ENCODE peak calls at places on chromosome 18, in four cellular contexts. Y is IMR-90, M is mesendoderm, A is H1. N is an unnamed sample.
A peak's percentile ranks its signal among the peaks of the same experiment; 100 is the strongest.

GRCh38 chr18:11323359-11323819 is 174.0 kb upstream of the PIEZO2 start:
- DNase-seq in Y (peak; percentile 72), M (peak; percentile 90), A (no peak), N (no peak)

GRCh38 chr18:56431551-56431950 is 206.8 kb downstream of the TXNL1 start:
- DNase-seq in Y (peak; percentile 4), M (no peak), A (no peak), N (no peak)

GRCh38 chr18:52451252-52451651 is 111.3 kb downstream of the DCC start:
- DNase-seq in Y (no peak), M (peak; percentile 37), A (no peak), N (no peak)

GRCh38 chr18:48545690-48546365 is 7.0 kb downstream of the CTIF start:
- DNase-seq in Y (peak; percentile 90), M (peak; percentile 96), A (peak; percentile 62), N (peak; percentile 92)

GRCh38 chr18:33578371-33579146 is 540 bp downstream of the ASXL3 start:
- DNase-seq in Y (no peak), M (peak; percentile 10), A (peak; percentile 58), N (peak; percentile 30)

GRCh38 chr18:21112543-21113105 is 1.0 kb upstream of the ROCK1 start:
- DNase-seq in Y (peak; percentile 32), M (peak; percentile 22), A (no peak), N (no peak)

GRCh38 chr18:10354241-10354811 is 100.1 kb upstream of the APCDD1 start:
- DNase-seq in Y (peak; percentile 7), M (no peak), A (no peak), N (no peak)

GRCh38 chr18:56256659-56257058 is 381.7 kb downstream of the TXNL1 start:
- DNase-seq in Y (no peak), M (no peak), A (no peak), N (no peak)

GRCh38 chr18:35661483-35662146 is 80.1 kb downstream of the GALNT1 start:
- DNase-seq in Y (no peak), M (peak; percentile 24), A (no peak), N (no peak)

GRCh38 chr18:69401475-69402218 is 959 bp downstream of the DOK6 start:
- DNase-seq in Y (peak; percentile 8), M (peak; percentile 37), A (peak; percentile 54), N (peak; percentile 35)

GRCh38 chr18:72444756-72445155 is 99.4 kb downstream of the CBLN2 start:
- DNase-seq in Y (no peak), M (no peak), A (no peak), N (peak; percentile 56)

DNA sequence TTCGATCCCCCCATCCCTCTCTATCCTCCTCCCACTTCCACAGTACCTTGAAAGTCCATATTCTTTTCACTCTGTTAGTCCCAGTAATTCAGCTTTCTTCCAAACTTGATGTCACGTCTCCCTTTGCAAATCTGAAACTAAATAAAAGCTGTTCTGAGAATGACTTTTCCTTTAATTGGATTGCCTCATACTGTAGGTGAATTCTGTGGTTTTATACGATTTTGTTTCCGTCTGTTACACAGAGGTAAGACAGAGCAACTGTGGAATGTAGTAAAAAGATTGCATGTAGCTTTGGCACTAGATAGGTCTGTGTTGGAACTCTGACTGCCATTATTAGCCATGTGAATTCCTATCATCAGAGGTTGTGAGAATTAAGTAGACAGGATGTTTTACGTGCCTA is 25.9 kb downstream of the MALT1 start:
- DNase-seq in Y (no peak), M (no peak), A (no peak), N (no peak)
- H3K56ac ChIP-seq in Y (no peak overlapping the region), M (no peak overlapping the region), A (no peak overlapping the region), N (no peak overlapping the region)

DNA sequence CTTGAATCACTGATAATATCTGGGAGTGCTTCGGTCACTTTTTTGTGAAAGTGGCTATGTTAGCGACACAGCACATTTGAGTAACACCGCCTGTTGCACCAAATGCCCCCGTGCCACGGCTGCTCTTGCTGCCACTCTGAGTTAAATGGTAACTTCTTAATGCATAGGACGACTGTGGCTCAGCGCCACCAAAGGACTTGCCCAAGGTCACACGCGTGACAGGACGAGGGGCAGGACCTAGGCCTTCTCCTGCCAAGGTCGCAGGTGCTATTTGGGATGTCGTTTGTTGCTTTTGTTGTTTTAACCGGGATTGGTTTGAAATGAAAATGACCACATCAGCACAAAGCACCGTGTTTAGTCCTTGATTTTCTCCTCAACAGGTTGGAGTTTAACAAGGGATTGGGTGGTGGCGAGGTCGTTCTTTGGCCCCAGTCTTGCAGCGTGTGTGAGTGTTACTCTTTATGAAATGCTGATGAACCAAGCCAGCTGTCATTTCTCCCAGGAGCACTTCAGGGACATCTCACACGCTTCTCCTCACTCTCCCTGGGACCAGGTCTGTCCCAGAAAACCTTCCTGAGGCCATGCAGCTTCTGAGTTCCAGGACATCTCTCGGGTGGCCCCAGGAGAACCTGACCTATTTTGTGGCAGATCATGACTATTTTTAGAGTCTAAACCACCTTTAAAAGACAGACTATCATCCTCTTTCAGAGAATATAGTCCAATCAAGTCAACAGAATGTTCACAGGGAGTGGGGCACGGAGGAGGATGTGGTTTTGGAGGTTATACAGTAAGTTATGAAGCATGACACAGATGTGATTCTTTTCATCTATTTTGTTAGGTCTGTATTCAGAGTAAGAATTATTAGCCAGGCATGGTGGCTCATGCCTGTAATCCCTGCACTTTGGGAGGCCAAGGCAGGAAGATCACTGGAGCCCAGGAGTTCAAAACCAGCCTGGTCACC is 49.9 kb downstream of the MTCL1 start:
- DNase-seq in Y (peak; percentile 89), M (no peak), A (no peak), N (no peak)
- H3K4ac ChIP-seq in Y (peak overlapping the region; percentile 88), M (no peak overlapping the region), A (no peak overlapping the region), N (no peak overlapping the region)

GRCh38 chr18:60245096-60245495 is 127.5 kb downstream of the MC4R start:
- DNase-seq in Y (no peak), M (no peak), A (no peak), N (no peak)
- H3K56ac ChIP-seq in Y (no peak overlapping the region), M (no peak overlapping the region), A (no peak overlapping the region), N (no peak overlapping the region)

DNA sequence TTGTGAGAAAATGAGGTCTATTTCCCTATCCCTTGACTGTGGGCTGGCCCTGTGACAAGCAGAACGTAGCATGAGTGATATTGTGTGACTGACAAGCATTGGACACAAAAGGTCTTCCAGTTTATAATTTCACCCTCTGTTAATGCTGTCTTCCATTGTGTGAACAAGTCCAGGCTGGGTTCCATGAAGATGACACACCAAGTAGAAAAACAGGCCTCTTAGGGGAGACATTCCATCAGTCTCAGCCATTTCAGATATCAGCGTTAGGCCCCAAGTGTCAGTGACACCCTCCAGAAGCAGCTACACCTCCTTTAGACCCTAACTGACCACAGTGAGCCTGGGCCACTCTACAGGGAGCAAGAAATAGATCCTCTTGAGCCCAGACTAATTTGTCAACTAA is 511.3 kb downstream of the FBXO15 start:
- DNase-seq in Y (peak; percentile 38), M (peak; percentile 20), A (no peak), N (no peak)
- H3K4ac ChIP-seq in Y (peak overlapping the region; percentile 72), M (no peak overlapping the region), A (no peak overlapping the region), N (no peak overlapping the region)

GRCh38 chr18:23849141-23849540 is 159.9 kb downstream of the LAMA3 start:
- DNase-seq in Y (no peak), M (no peak), A (no peak), N (no peak)

GRCh38 chr18:23847321-23847986 is 158.2 kb downstream of the LAMA3 start:
- DNase-seq in Y (no peak), M (no peak), A (no peak), N (no peak)

GRCh38 chr18:23852236-23853045 is 162.1 kb upstream of the TTC39C start:
- DNase-seq in Y (no peak), M (no peak), A (no peak), N (no peak)

GRCh38 chr18:23851470-23852002 is 162.3 kb downstream of the LAMA3 start:
- DNase-seq in Y (no peak), M (no peak), A (no peak), N (no peak)

GRCh38 chr18:23850215-23850614 is 161.0 kb downstream of the LAMA3 start:
- DNase-seq in Y (no peak), M (no peak), A (no peak), N (no peak)
- H3K56ac ChIP-seq in Y (no peak overlapping the region), M (no peak overlapping the region), A (no peak overlapping the region), N (no peak overlapping the region)

GRCh38 chr18:41513438-41513837 is 441.6 kb upstream of the PIK3C3 start:
- DNase-seq in Y (no peak), M (no peak), A (no peak), N (no peak)
- H3K4ac ChIP-seq in Y (no peak overlapping the region), M (no peak overlapping the region), A (no peak overlapping the region), N (no peak overlapping the region)

DNA sequence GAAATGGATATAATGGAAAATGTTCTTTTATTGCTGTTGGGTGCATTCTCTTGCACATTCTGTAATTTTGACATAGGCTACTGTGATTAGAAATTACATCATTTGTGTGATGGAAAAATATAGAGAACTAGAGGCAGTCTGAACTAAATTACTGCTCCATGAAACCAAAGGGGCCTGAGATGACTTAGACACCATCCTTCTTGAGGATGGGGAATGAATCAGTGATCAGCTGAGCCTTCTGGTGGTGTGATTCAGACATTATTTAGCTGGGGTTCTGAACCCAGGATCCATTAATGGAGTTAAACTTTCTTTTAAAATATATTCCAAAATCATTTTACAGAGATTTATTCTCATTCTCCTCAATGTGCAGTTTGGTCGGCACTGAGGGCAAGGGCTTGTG is 135.9 kb downstream of the LDLRAD4 start:
- DNase-seq in Y (no peak), M (no peak), A (no peak), N (no peak)
- H3K56ac ChIP-seq in Y (no peak overlapping the region), M (no peak overlapping the region), A (no peak overlapping the region), N (no peak overlapping the region)

DNA sequence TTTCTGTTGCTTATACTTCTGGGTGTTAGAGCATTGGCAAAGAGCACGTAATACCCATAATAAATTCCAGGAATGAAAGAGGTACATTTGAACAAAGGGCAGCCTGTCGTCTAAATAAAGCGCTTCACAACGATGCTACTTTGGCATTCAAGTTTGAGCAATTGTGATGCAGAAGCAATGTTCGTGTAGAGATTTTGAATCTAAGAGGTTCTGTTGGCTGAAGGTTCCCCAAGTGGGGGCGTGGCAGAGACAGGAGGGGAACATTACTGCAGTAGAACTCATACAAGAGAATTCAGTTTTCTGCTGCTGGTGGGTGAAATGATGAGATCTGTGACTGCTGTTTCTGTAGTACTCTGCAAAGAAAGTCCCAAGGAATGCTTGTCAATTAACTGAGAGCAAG is 27.9 kb downstream of the ZNF532 start:
- DNase-seq in Y (no peak), M (no peak), A (no peak), N (no peak)
- H3K4ac ChIP-seq in Y (no peak overlapping the region), M (no peak overlapping the region), A (no peak overlapping the region), N (no peak overlapping the region)

GRCh38 chr18:49924293-49924983 is 111.1 kb upstream of the ACAA2 start:
- DNase-seq in Y (no peak), M (no peak), A (no peak), N (no peak)
- H3K56ac ChIP-seq in Y (no peak overlapping the region), M (no peak overlapping the region), A (no peak overlapping the region), N (no peak overlapping the region)

GRCh38 chr18:12862467-12862866 is 21.6 kb downstream of the PTPN2 start:
- DNase-seq in Y (no peak), M (peak; percentile 98), A (peak; percentile 66), N (peak; percentile 95)

GRCh38 chr18:12860530-12860929 is 23.5 kb downstream of the PTPN2 start:
- DNase-seq in Y (no peak), M (no peak), A (no peak), N (no peak)

GRCh38 chr18:12861637-12862036 is 22.4 kb downstream of the PTPN2 start:
- DNase-seq in Y (no peak), M (no peak), A (no peak), N (no peak)

GRCh38 chr18:12862874-12863482 is 21.1 kb downstream of the PTPN2 start:
- DNase-seq in Y (no peak), M (no peak), A (no peak), N (no peak)

DNA sequence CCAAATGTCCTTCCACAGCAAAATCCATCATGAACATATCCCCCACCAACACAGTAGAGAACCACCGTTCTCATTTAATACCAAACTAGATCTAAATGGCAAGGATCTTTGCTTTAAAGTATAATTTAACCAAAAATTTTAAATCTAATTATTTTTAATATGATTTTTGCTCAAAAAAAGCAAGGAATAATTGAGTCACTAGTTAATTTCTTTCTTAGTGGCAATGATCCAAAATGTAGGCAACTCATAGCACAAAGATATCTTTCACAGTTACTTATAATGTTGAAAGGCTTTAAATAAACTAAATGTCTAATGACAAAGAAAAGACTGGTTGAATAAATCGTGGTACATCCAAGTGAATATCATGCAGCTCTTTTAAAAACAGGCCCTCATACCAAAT is 20.4 kb downstream of the PTPN2 start:
- DNase-seq in Y (peak; percentile 27), M (no peak), A (no peak), N (no peak)
- H3K4ac ChIP-seq in Y (no peak overlapping the region), M (no peak overlapping the region), A (no peak overlapping the region), N (no peak overlapping the region)

N was measured in H9.